ENCODE peak calls at places on chromosomes 7 and 10, in eight cellular contexts. One of them, this sample, is unnamed.

GRCh38 chr10:130834170-130834569 is 477.4 kb downstream of the TCERG1L start:
- DNase-seq in activated CD8-positive, alpha-beta memory T cell treated with anti-CD3 and anti-CD28 coated beads for 24 hours: no peak
- DNase-seq in GM13977: no peak
- DNase-seq in left ventricle myocardium inferior: no peak
- DNase-seq in skeletal muscle cell: no peak
- DNase-seq in AG08395: no peak
- DNase-seq in NCI-H2029: no peak
- DNase-seq in omental fat pad: no peak
- DNase-seq in this sample: no peak

GRCh38 chr7:82156168-82156567 is 287.4 kb downstream of the CACNA2D1 start:
- DNase-seq in left ventricle myocardium inferior: no peak
- DNase-seq in omental fat pad: no peak
- DNase-seq in AG08395: no peak
- DNase-seq in NCI-H2029: no peak
- DNase-seq in activated CD8-positive, alpha-beta memory T cell treated with anti-CD3 and anti-CD28 coated beads for 24 hours: no peak
- DNase-seq in GM13977: no peak
- DNase-seq in skeletal muscle cell: no peak
- DNase-seq in this sample: no peak

GRCh38 chr10:13632407-13632806 is 45.6 kb downstream of the PRPF18 start:
- DNase-seq in omental fat pad: no peak
- DNase-seq in left ventricle myocardium inferior: no peak
- DNase-seq in GM13977: no peak
- DNase-seq in AG08395: no peak
- DNase-seq in skeletal muscle cell: no peak
- DNase-seq in NCI-H2029: no peak
- DNase-seq in activated CD8-positive, alpha-beta memory T cell treated with anti-CD3 and anti-CD28 coated beads for 24 hours: no peak
- DNase-seq in this sample: no peak

GRCh38 chr10:60430836-60431597 is 41.3 kb upstream of the ANK3 start:
- DNase-seq in omental fat pad: no peak
- DNase-seq in GM13977: no peak
- DNase-seq in AG08395: no peak
- DNase-seq in left ventricle myocardium inferior: no peak
- DNase-seq in activated CD8-positive, alpha-beta memory T cell treated with anti-CD3 and anti-CD28 coated beads for 24 hours: no peak
- DNase-seq in NCI-H2029: no peak
- DNase-seq in skeletal muscle cell: no peak
- DNase-seq in this sample: no peak

GRCh38 chr10:131210181-131210580 is 101.3 kb downstream of the TCERG1L start:
- DNase-seq in AG08395: no peak
- DNase-seq in GM13977: no peak
- DNase-seq in omental fat pad: no peak
- DNase-seq in left ventricle myocardium inferior: no peak
- DNase-seq in NCI-H2029: no peak
- DNase-seq in skeletal muscle cell: no peak
- DNase-seq in activated CD8-positive, alpha-beta memory T cell treated with anti-CD3 and anti-CD28 coated beads for 24 hours: peak
- DNase-seq in this sample: peak

GRCh38 chr7:156907656-156908055 is 14.7 kb upstream of the LMBR1 start:
- DNase-seq in left ventricle myocardium inferior: no peak
- DNase-seq in activated CD8-positive, alpha-beta memory T cell treated with anti-CD3 and anti-CD28 coated beads for 24 hours: no peak
- DNase-seq in omental fat pad: no peak
- DNase-seq in GM13977: no peak
- DNase-seq in NCI-H2029: peak
- DNase-seq in skeletal muscle cell: no peak
- DNase-seq in AG08395: peak
- DNase-seq in this sample: no peak

GRCh38 chr7:86158111-86158510 is 485.6 kb upstream of the GRM3 start:
- DNase-seq in omental fat pad: no peak
- DNase-seq in skeletal muscle cell: no peak
- DNase-seq in activated CD8-positive, alpha-beta memory T cell treated with anti-CD3 and anti-CD28 coated beads for 24 hours: no peak
- DNase-seq in NCI-H2029: no peak
- DNase-seq in AG08395: no peak
- DNase-seq in left ventricle myocardium inferior: no peak
- DNase-seq in GM13977: no peak
- DNase-seq in this sample: no peak

GRCh38 chr10:103637855-103638561 is 144.5 kb downstream of the NEURL1 start:
- DNase-seq in AG08395: peak
- DNase-seq in left ventricle myocardium inferior: peak
- DNase-seq in GM13977: no peak
- DNase-seq in omental fat pad: peak
- DNase-seq in skeletal muscle cell: peak
- DNase-seq in activated CD8-positive, alpha-beta memory T cell treated with anti-CD3 and anti-CD28 coated beads for 24 hours: no peak
- DNase-seq in NCI-H2029: no peak
- DNase-seq in this sample: no peak

GRCh38 chr7:127885843-127886242 is 145.4 kb downstream of the LRRC4 start:
- DNase-seq in skeletal muscle cell: peak
- DNase-seq in omental fat pad: no peak
- DNase-seq in left ventricle myocardium inferior: no peak
- DNase-seq in activated CD8-positive, alpha-beta memory T cell treated with anti-CD3 and anti-CD28 coated beads for 24 hours: no peak
- DNase-seq in NCI-H2029: no peak
- DNase-seq in GM13977: no peak
- DNase-seq in AG08395: peak
- DNase-seq in this sample: no peak

GRCh38 chr7:90660819-90661218 is 64.7 kb downstream of the CDK14 start:
- DNase-seq in omental fat pad: no peak
- DNase-seq in GM13977: no peak
- DNase-seq in left ventricle myocardium inferior: no peak
- DNase-seq in AG08395: no peak
- DNase-seq in NCI-H2029: no peak
- DNase-seq in activated CD8-positive, alpha-beta memory T cell treated with anti-CD3 and anti-CD28 coated beads for 24 hours: no peak
- DNase-seq in skeletal muscle cell: no peak
- DNase-seq in this sample: no peak

GRCh38 chr10:98299341-98299740 is 31.3 kb upstream of the LOXL4 start:
- DNase-seq in left ventricle myocardium inferior: no peak
- DNase-seq in omental fat pad: no peak
- DNase-seq in NCI-H2029: no peak
- DNase-seq in skeletal muscle cell: no peak
- DNase-seq in AG08395: no peak
- DNase-seq in activated CD8-positive, alpha-beta memory T cell treated with anti-CD3 and anti-CD28 coated beads for 24 hours: no peak
- DNase-seq in GM13977: no peak
- DNase-seq in this sample: peak

GRCh38 chr7:129664029-129665012 is 52.8 kb downstream of the NRF1 start:
- DNase-seq in omental fat pad: no peak
- DNase-seq in GM13977: peak
- DNase-seq in skeletal muscle cell: peak
- DNase-seq in left ventricle myocardium inferior: no peak
- DNase-seq in NCI-H2029: peak
- DNase-seq in AG08395: peak
- DNase-seq in activated CD8-positive, alpha-beta memory T cell treated with anti-CD3 and anti-CD28 coated beads for 24 hours: no peak
- DNase-seq in this sample: no peak

GRCh38 chr10:23693398-23693797 is 254.5 kb downstream of the OTUD1 start:
- DNase-seq in skeletal muscle cell: no peak
- DNase-seq in activated CD8-positive, alpha-beta memory T cell treated with anti-CD3 and anti-CD28 coated beads for 24 hours: no peak
- DNase-seq in left ventricle myocardium inferior: no peak
- DNase-seq in GM13977: no peak
- DNase-seq in AG08395: no peak
- DNase-seq in NCI-H2029: no peak
- DNase-seq in omental fat pad: no peak
- DNase-seq in this sample: peak

GRCh38 chr10:79585870-79586527 is 24.7 kb upstream of the SFTPA1 start:
- DNase-seq in AG08395: no peak
- DNase-seq in GM13977: no peak
- DNase-seq in skeletal muscle cell: no peak
- DNase-seq in omental fat pad: no peak
- DNase-seq in NCI-H2029: peak
- DNase-seq in left ventricle myocardium inferior: no peak
- DNase-seq in activated CD8-positive, alpha-beta memory T cell treated with anti-CD3 and anti-CD28 coated beads for 24 hours: no peak
- DNase-seq in this sample: no peak

GRCh38 chr10:103238506-103239252 is 7.0 kb upstream of the RPEL1 start:
- DNase-seq in omental fat pad: no peak
- DNase-seq in NCI-H2029: no peak
- DNase-seq in AG08395: peak
- DNase-seq in skeletal muscle cell: no peak
- DNase-seq in left ventricle myocardium inferior: no peak
- DNase-seq in activated CD8-positive, alpha-beta memory T cell treated with anti-CD3 and anti-CD28 coated beads for 24 hours: no peak
- DNase-seq in GM13977: no peak
- DNase-seq in this sample: peak

GRCh38 chr7:155685070-155685790 is 40.8 kb downstream of the RBM33 start:
- DNase-seq in skeletal muscle cell: no peak
- DNase-seq in AG08395: no peak
- DNase-seq in GM13977: no peak
- DNase-seq in omental fat pad: no peak
- DNase-seq in NCI-H2029: no peak
- DNase-seq in left ventricle myocardium inferior: no peak
- DNase-seq in activated CD8-positive, alpha-beta memory T cell treated with anti-CD3 and anti-CD28 coated beads for 24 hours: no peak
- DNase-seq in this sample: no peak

GRCh38 chr7:121002-121401 is 71.4 kb upstream of the FAM20C start:
- DNase-seq in omental fat pad: no peak
- DNase-seq in activated CD8-positive, alpha-beta memory T cell treated with anti-CD3 and anti-CD28 coated beads for 24 hours: no peak
- DNase-seq in GM13977: no peak
- DNase-seq in AG08395: no peak
- DNase-seq in NCI-H2029: no peak
- DNase-seq in skeletal muscle cell: no peak
- DNase-seq in left ventricle myocardium inferior: no peak
- DNase-seq in this sample: no peak

GRCh38 chr7:116784647-116785046 is 77.7 kb upstream of the CAPZA2 start:
- DNase-seq in omental fat pad: no peak
- DNase-seq in skeletal muscle cell: no peak
- DNase-seq in activated CD8-positive, alpha-beta memory T cell treated with anti-CD3 and anti-CD28 coated beads for 24 hours: no peak
- DNase-seq in NCI-H2029: no peak
- DNase-seq in GM13977: no peak
- DNase-seq in AG08395: no peak
- DNase-seq in left ventricle myocardium inferior: no peak
- DNase-seq in this sample: no peak

GRCh38 chr7:100965723-100966541 is 3.4 kb upstream of the MUC12 start:
- DNase-seq in AG08395: peak
- DNase-seq in NCI-H2029: no peak
- DNase-seq in GM13977: peak
- DNase-seq in skeletal muscle cell: no peak
- DNase-seq in activated CD8-positive, alpha-beta memory T cell treated with anti-CD3 and anti-CD28 coated beads for 24 hours: peak
- DNase-seq in omental fat pad: peak
- DNase-seq in left ventricle myocardium inferior: peak
- DNase-seq in this sample: peak

GRCh38 chr10:89468625-89469024 is 54.3 kb downstream of the IFIT5 start:
- DNase-seq in AG08395: no peak
- DNase-seq in skeletal muscle cell: no peak
- DNase-seq in GM13977: no peak
- DNase-seq in activated CD8-positive, alpha-beta memory T cell treated with anti-CD3 and anti-CD28 coated beads for 24 hours: no peak
- DNase-seq in omental fat pad: no peak
- DNase-seq in left ventricle myocardium inferior: no peak
- DNase-seq in NCI-H2029: no peak
- DNase-seq in this sample: no peak